ENCODE peak calls at places on chromosomes 5 and 9, in eight cellular contexts. R, V, D, P, B, T, E and G are unnamed samples.
A peak's percentile ranks its signal among the peaks of the same experiment; 100 is the strongest.

GRCh38 chr5:129460951-129461815 is 1.1 kb downstream of the ADAMTS19 start:
- DNase-seq in D (peak; percentile 48), T (no peak), R (peak; percentile 72), V (no peak), E (peak; percentile 24), B (peak; percentile 9), P (no peak), G (no peak)

GRCh38 chr9:96495341-96495740 is 45.4 kb downstream of the HABP4 start:
- DNase-seq in V (no peak), P (no peak), E (no peak), B (peak; percentile 93), T (no peak), R (no peak), D (peak; percentile 15), G (no peak)

GRCh38 chr5:103224118-103224893 is 34.3 kb upstream of the MACIR start:
- DNase-seq in D (peak; percentile 73), B (peak; percentile 84), R (peak; percentile 72), V (no peak), E (peak; percentile 79), T (peak; percentile 13), P (peak; percentile 7), G (no peak)

GRCh38 chr9:130539473-130540223 is 39.7 kb upstream of the FUBP3 start:
- DNase-seq in E (no peak), T (no peak), V (no peak), B (peak; percentile 82), D (peak; percentile 83), R (no peak), P (no peak), G (no peak)

GRCh38 chr9:127177221-127177620 is 54.8 kb upstream of the ANGPTL2 start:
- DNase-seq in E (no peak), P (no peak), T (peak; percentile 25), B (no peak), D (no peak), V (peak; percentile 17), R (no peak), G (no peak)

GRCh38 chr9:137053944-137054931 is at the start of gene ENTPD2:
- DNase-seq in B (no peak), D (no peak), V (peak; percentile 67), P (peak; percentile 34), R (no peak), E (no peak), T (no peak), G (no peak)

GRCh38 chr9:129052592-129052991 is 16.2 kb downstream of the MIGA2 start:
- DNase-seq in P (no peak), E (no peak), V (peak; percentile 90), D (no peak), B (no peak), T (peak; percentile 31), R (no peak), G (no peak)

GRCh38 chr5:134124289-134125194 is 10.1 kb downstream of the TCF7 start:
- DNase-seq in B (no peak), E (no peak), V (no peak), D (peak; percentile 69), P (peak; percentile 65), T (no peak), R (no peak), G (no peak)